ENCODE peak calls at places on chromosomes 1 and 21, in four cellular contexts. P, L, Q and G are unnamed samples.

GRCh38 chr1:113930499-113931161 is 1.5 kb downstream of the HIPK1 start:
- DNase-seq in Q (peak), P (peak), L (peak), G (peak)

GRCh38 chr1:27227765-27228164 is 6.7 kb upstream of the WDTC1 start:
- DNase-seq in P (no peak), L (no peak), Q (no peak), G (no peak)

GRCh38 chr21:44722701-44723100 is 11.3 kb upstream of the TSPEAR start:
- DNase-seq in Q (no peak), L (no peak), P (no peak), G (no peak)

GRCh38 chr1:96519851-96520281 is 201.7 kb upstream of the PTBP2 start:
- DNase-seq in Q (no peak), L (no peak), P (no peak), G (peak)

GRCh38 chr1:222127526-222128152 is 385.8 kb upstream of the DUSP10 start:
- DNase-seq in P (no peak), Q (no peak), L (peak), G (peak)

GRCh38 chr1:205423248-205423647 is 1.4 kb upstream of the LEMD1 start:
- DNase-seq in L (no peak), Q (no peak), P (no peak), G (no peak)

GRCh38 chr1:232965124-232965911 is 14.9 kb downstream of the NTPCR start:
- DNase-seq in P (no peak), L (no peak), Q (no peak), G (peak)

GRCh38 chr1:190578531-190578930 is 100.9 kb upstream of the BRINP3 start:
- DNase-seq in P (no peak), L (no peak), Q (no peak), G (no peak)

GRCh38 chr1:237887542-237887941 is 3.2 kb downstream of the ZP4 start:
- DNase-seq in Q (no peak), P (no peak), L (no peak), G (no peak)

GRCh38 chr21:42829417-42829816 is 49.9 kb downstream of the WDR4 start:
- DNase-seq in P (no peak), L (no peak), Q (no peak), G (no peak)

GRCh38 chr1:207789792-207790787 is 38.2 kb downstream of the CD46 start:
- DNase-seq in P (no peak), Q (peak), L (peak), G (peak)

GRCh38 chr1:78958711-78959110 is 47.8 kb downstream of the ADGRL4 start:
- DNase-seq in P (no peak), Q (no peak), L (no peak), G (no peak)

GRCh38 chr1:163650624-163651023 is 328.9 kb downstream of the NUF2 start:
- DNase-seq in L (no peak), Q (no peak), P (no peak), G (no peak)

GRCh38 chr21:41761211-41762181 is 5.4 kb downstream of the RIPK4 start:
- DNase-seq in Q (peak), L (no peak), P (peak), G (no peak)
- H3K4me3 ChIP-seq in Q (peak), L (no peak), P (no peak), G (no peak)

GRCh38 chr1:50620680-50621329 is 197.6 kb upstream of the DMRTA2 start:
- DNase-seq in L (peak), Q (peak), P (peak), G (peak)
- TF ChIP-seq CTCF in L (peak), Q (peak), P (no peak), G (peak)

GRCh38 chr1:2212542-2213491 is 15.3 kb upstream of the SKI start:
- DNase-seq in P (peak), L (peak), Q (peak), G (peak)
- H3K4me3 ChIP-seq in P (no peak), L (no peak), Q (no peak), G (peak)

DNA sequence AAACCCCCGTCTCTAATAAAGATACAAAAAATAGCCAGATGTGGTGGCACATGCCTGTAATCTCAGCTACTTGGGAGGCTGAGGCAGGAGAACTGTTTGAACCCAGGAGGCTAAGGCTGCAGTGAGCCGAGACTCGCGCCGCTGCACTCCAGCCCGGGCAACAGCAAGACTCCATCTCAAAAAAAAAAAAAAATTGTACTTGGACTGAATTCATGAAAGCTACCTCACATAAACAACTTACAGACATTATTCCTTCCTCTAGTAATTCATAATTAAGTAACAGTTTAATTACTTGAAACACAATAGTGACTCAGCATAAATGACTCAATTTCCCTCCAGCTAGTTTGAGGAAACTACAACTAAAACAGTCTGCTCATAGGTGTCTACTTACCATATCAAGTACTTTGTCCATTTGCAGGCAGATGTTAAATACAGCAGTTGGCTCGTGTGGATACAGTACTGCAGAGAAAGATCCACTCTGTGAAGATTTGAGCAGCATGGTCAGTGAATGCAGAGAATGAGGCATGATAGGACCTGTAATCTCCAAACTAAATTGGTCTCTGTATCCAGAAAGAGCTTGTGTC is 9.4 kb downstream of the DONSON start:
- DNase-seq in Q (peak), P (no peak), L (peak), G (peak)
- TF ChIP-seq CTCF in Q (no peak), P (no peak), L (no peak), G (no peak)

DNA sequence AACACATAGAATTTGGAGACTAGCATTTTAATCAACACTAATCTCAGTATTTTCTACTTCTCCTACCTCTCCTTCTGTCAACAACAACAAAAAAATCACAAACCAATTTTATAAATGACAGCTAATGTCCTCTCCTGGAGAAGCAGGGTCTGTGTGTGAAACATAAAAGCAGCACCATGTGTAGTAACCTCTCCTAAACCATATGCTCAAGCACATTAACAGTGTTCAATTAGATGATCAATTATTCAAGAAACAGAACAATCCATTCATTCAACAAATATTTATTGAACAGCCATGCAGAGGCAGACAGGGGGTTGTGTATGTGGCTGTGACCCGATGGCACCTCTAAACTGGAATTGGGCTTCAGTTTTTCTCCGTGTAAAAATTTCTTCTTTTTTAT is 482 bp upstream of the FMN2 start:
- DNase-seq in P (no peak), Q (no peak), L (no peak), G (no peak)
- H3K4me3 ChIP-seq in P (no peak), Q (no peak), L (peak), G (peak)

GRCh38 chr1:165763442-165763841 is 5.2 kb downstream of the TMCO1 start:
- DNase-seq in L (no peak), P (no peak), Q (no peak), G (no peak)

GRCh38 chr1:165773324-165773965 is 4.8 kb upstream of the TMCO1 start:
- DNase-seq in L (peak), P (no peak), Q (peak), G (peak)

GRCh38 chr1:165772739-165773138 is 4.1 kb upstream of the TMCO1 start:
- DNase-seq in L (no peak), Q (no peak), P (no peak), G (no peak)

GRCh38 chr1:165764277-165764676 is 4.4 kb downstream of the TMCO1 start:
- DNase-seq in L (no peak), P (no peak), Q (no peak), G (no peak)

GRCh38 chr1:165768513-165769394 is at the start of gene TMCO1:
- DNase-seq in Q (peak), L (peak), P (peak), G (peak)
- TF ChIP-seq CTCF in Q (peak), L (peak), P (no peak), G (peak)

DNA sequence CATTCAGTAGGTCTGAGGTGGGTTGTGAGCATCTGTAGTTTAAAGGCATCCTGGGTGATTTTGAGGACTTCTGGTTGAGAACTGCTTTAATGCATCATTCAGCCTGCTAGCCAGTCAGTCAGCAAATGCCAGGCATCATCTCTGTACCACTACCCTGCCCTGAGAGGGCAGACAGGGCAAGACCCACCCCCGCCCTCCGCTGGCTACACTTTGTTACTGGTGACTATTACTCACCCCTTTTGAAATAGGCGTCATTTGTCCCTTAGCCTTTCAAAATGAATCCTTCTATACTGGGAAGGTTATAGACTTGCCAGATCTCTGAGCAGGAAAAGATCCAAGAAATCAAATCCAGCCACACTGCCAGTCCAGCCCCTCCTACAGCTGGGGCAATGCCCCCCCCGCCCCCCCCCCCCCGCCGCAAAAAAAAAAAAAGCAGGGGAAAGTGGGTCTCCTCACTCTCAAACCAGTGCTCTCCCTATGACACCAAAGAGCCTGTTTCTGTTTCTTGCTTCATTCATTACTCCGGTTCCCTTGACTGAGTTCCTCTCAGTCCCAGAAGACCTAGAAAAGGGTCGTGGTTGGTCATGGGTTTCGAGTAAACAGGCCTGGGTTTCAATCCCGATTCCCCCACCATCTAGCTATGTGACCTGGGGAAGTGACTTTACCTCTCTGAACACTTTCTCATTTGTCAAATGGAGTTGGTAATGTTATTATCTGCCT is 4.4 kb downstream of the SELENON start:
- DNase-seq in L (no peak), Q (peak), P (no peak), G (no peak)
- H3K4me3 ChIP-seq in L (no peak), Q (no peak), P (no peak), G (no peak)

DNA sequence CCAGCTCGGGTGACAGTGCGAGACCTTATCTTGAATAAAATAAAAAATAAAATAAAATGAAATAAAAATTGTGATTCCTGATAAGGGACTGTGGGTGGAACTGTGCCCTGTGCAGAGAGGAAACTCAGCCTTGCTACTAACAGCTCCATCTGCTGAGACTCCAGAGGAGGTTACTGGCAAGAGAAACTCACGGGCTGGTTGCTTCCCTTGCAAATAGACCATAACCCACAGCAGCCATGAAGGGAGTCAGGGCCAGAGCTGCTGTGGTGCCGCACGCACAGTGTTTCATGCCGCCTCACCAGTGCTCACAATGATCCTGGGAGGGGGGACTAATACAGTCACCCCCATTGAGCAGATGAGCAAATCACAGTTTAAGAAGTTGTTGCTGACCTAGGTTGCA is 13.7 kb downstream of the ZBTB17 start:
- DNase-seq in L (no peak), P (no peak), Q (no peak), G (no peak)
- TF ChIP-seq CTCF in L (no peak), P (no peak), Q (no peak), G (no peak)

GRCh38 chr1:183810756-183811155 is 5.8 kb downstream of the RGL1 start:
- DNase-seq in L (no peak), P (no peak), Q (no peak), G (no peak)

GRCh38 chr1:183806650-183807049 is 1.7 kb downstream of the RGL1 start:
- DNase-seq in P (no peak), L (no peak), Q (no peak), G (no peak)

GRCh38 chr1:183807549-183808168 is 2.7 kb downstream of the RGL1 start:
- DNase-seq in P (peak), L (peak), Q (peak), G (peak)

GRCh38 chr1:183810172-183810571 is 5.3 kb downstream of the RGL1 start:
- DNase-seq in P (peak), L (no peak), Q (no peak), G (no peak)

DNA sequence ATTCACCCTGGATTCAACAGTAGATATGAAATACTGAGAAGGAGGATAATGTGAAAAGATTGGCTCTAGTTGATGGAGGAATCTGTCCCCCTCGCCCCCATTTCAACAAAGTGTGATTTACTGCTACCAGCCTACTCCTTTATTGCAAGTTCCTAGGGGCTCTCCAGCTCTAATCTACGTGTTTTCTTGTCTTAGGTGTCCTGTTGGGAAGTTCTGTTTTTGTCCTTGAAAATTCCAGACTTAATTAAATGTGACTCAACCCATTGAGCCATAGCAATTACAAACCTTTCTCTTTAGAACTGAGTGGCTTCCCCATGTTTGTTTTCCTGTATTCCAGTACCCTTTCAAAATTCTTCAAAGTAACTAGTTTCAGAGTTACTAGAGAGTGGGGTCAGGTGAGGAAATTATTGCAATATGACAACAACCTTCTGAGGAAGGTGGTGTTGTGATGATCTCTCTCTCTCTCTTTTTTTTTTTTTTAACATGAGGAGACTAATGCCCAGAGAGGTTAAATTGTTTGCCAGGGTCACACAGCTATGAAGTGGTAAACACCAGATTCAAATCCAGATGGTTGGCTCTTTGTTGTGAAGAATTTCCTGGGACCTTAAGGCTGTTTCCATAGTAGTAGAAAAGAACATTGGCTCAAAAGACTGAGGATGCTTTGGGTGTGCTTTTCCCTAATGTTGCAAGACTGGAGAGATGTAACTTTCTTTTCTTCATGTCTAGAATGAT is 3.5 kb downstream of the RGL1 start:
- DNase-seq in L (no peak), Q (peak), P (no peak), G (peak)
- H3K4me3 ChIP-seq in L (no peak), Q (no peak), P (no peak), G (no peak)

GRCh38 chr1:117631361-117631760 is 25.5 kb downstream of the TENT5C start:
- DNase-seq in P (peak), L (no peak), Q (no peak), G (no peak)
- TF ChIP-seq CTCF in P (no peak), L (no peak), Q (no peak), G (no peak)